ENCODE peak calls at places on chromosomes 3 and 15, in ten cellular contexts. Q is RWPE1; P is amniotic stem cell; J is hepatocyte; U is EH; W is activated CD4-positive, alpha-beta T cell treated with anti-CD3 and anti-CD28 coated beads, Interleukin-2, amount 10 ng/mL, durations not matched to agents 7 days and 5 days; V is GM04503; Y is fibroblast of pulmonary artery; C is colonic mucosa; X is aorta. N is an unnamed sample.

GRCh38 chr3:127915937-127916480 is 977 bp downstream of the KBTBD12 start:
- DNase-seq in Q (no peak), P (no peak), J (no peak), U (no peak), W (no peak), V (no peak), Y (no peak), C (no peak), X (no peak), N (no peak)

GRCh38 chr15:55709458-55709857 is 33.5 kb downstream of the PRTG start:
- DNase-seq in Q (no peak), P (no peak), J (no peak), U (no peak), W (no peak), V (no peak), Y (no peak), C (no peak), X (no peak), N (no peak)

GRCh38 chr3:152620395-152620794 is 214.5 kb upstream of the P2RY1 start:
- DNase-seq in Q (no peak), P (no peak), J (no peak), U (no peak), W (no peak), V (no peak), Y (no peak), C (no peak), X (no peak), N (no peak)

GRCh38 chr15:77778802-77779201 is 146.1 kb upstream of the LINGO1 start:
- DNase-seq in Q (no peak), P (no peak), J (no peak), U (no peak), W (no peak), V (no peak), Y (no peak), C (no peak), X (no peak), N (no peak)

GRCh38 chr15:65476942-65477341 is 40.5 kb downstream of the DPP8 start:
- DNase-seq in Q (no peak), P (no peak), J (no peak), U (peak), W (no peak), V (peak), Y (peak), C (no peak), X (no peak), N (no peak)

GRCh38 chr3:11711826-11712225 is 68.1 kb upstream of the VGLL4 start:
- DNase-seq in Q (no peak), P (no peak), J (no peak), U (peak), W (no peak), V (no peak), Y (no peak), C (no peak), X (no peak), N (no peak)

GRCh38 chr3:70988111-70988510 is 595.4 kb downstream of the FOXP1 start:
- DNase-seq in Q (no peak), P (no peak), J (no peak), U (no peak), W (no peak), V (no peak), Y (no peak), C (no peak), X (no peak), N (no peak)

GRCh38 chr3:61315874-61316273 is 64.6 kb upstream of the FHIT start:
- DNase-seq in Q (no peak), P (no peak), J (peak), U (peak), W (no peak), V (no peak), Y (peak), C (no peak), X (no peak), N (no peak)

GRCh38 chr3:147447224-147447623 is 38.1 kb downstream of the ZIC1 start:
- DNase-seq in Q (no peak), P (no peak), J (no peak), U (no peak), W (no peak), V (no peak), Y (no peak), C (no peak), X (no peak), N (no peak)

GRCh38 chr3:150610785-150611184 is 7.7 kb downstream of the SELENOT start:
- DNase-seq in Q (no peak), P (no peak), J (no peak), U (no peak), W (no peak), V (no peak), Y (peak), C (no peak), X (no peak), N (no peak)

N was measured in activated gamma-delta T cell treated with Interleukin-2 at 50 U/mL for 16 hours.